ENCODE peak calls at places on chromosomes 11 and 22, in ten cellular contexts. One of them, this sample, is unnamed.

GRCh38 chr11:75538150-75538942 is 12.6 kb upstream of the GDPD5 start:
- DNase-seq in bronchial epithelial cell: peak
- DNase-seq in upper lobe of right lung: no peak
- DNase-seq in ascending aorta: no peak
- DNase-seq in A549: no peak
- DNase-seq in HL-60: no peak
- DNase-seq in heart left ventricle: no peak
- DNase-seq in stomach: no peak
- DNase-seq in gastrocnemius medialis: no peak
- DNase-seq in brain microvascular endothelial cell: no peak
- DNase-seq in this sample: no peak

GRCh38 chr11:47177229-47177845 is 658 bp upstream of the ARFGAP2 start:
- DNase-seq in bronchial epithelial cell: peak
- DNase-seq in upper lobe of right lung: no peak
- DNase-seq in ascending aorta: peak
- DNase-seq in A549: peak
- DNase-seq in HL-60: peak
- DNase-seq in heart left ventricle: peak
- DNase-seq in stomach: peak
- DNase-seq in gastrocnemius medialis: peak
- DNase-seq in brain microvascular endothelial cell: peak
- DNase-seq in this sample: peak

GRCh38 chr11:85758026-85758425 is 52.9 kb downstream of the SYTL2 start:
- DNase-seq in bronchial epithelial cell: no peak
- DNase-seq in upper lobe of right lung: no peak
- DNase-seq in ascending aorta: no peak
- DNase-seq in A549: no peak
- DNase-seq in HL-60: no peak
- DNase-seq in heart left ventricle: no peak
- DNase-seq in stomach: no peak
- DNase-seq in gastrocnemius medialis: no peak
- DNase-seq in brain microvascular endothelial cell: no peak
- DNase-seq in this sample: no peak

GRCh38 chr11:121575250-121575962 is 122.6 kb upstream of the SORL1-AS1 start:
- DNase-seq in bronchial epithelial cell: no peak
- DNase-seq in upper lobe of right lung: peak
- DNase-seq in ascending aorta: peak
- DNase-seq in A549: no peak
- DNase-seq in HL-60: peak
- DNase-seq in heart left ventricle: peak
- DNase-seq in stomach: peak
- DNase-seq in gastrocnemius medialis: peak
- DNase-seq in brain microvascular endothelial cell: peak
- DNase-seq in this sample: peak

GRCh38 chr11:4156571-4156970 is 62.0 kb downstream of the RRM1 start:
- DNase-seq in bronchial epithelial cell: no peak
- DNase-seq in upper lobe of right lung: no peak
- DNase-seq in ascending aorta: no peak
- DNase-seq in A549: no peak
- DNase-seq in HL-60: no peak
- DNase-seq in heart left ventricle: no peak
- DNase-seq in stomach: no peak
- DNase-seq in gastrocnemius medialis: no peak
- DNase-seq in brain microvascular endothelial cell: no peak
- DNase-seq in this sample: no peak

GRCh38 chr22:35611200-35611890 is 5.8 kb downstream of the MB start:
- DNase-seq in bronchial epithelial cell: no peak
- DNase-seq in upper lobe of right lung: no peak
- DNase-seq in ascending aorta: no peak
- DNase-seq in A549: no peak
- DNase-seq in HL-60: no peak
- DNase-seq in heart left ventricle: no peak
- DNase-seq in stomach: no peak
- DNase-seq in gastrocnemius medialis: no peak
- DNase-seq in brain microvascular endothelial cell: no peak
- DNase-seq in this sample: no peak

GRCh38 chr11:33324211-33324985 is 67.2 kb downstream of the HIPK3 start:
- DNase-seq in bronchial epithelial cell: no peak
- DNase-seq in upper lobe of right lung: no peak
- DNase-seq in ascending aorta: no peak
- DNase-seq in A549: no peak
- DNase-seq in HL-60: no peak
- DNase-seq in heart left ventricle: no peak
- DNase-seq in stomach: no peak
- DNase-seq in gastrocnemius medialis: no peak
- DNase-seq in brain microvascular endothelial cell: no peak
- DNase-seq in this sample: no peak

GRCh38 chr22:28116261-28116673 is 197.2 kb upstream of the PITPNB start:
- DNase-seq in bronchial epithelial cell: peak
- DNase-seq in upper lobe of right lung: no peak
- DNase-seq in ascending aorta: peak
- DNase-seq in A549: peak
- DNase-seq in HL-60: no peak
- DNase-seq in heart left ventricle: peak
- DNase-seq in stomach: no peak
- DNase-seq in gastrocnemius medialis: peak
- DNase-seq in brain microvascular endothelial cell: peak
- DNase-seq in this sample: peak

GRCh38 chr22:24434472-24435322 is 7.3 kb downstream of the ADORA2A start:
- DNase-seq in bronchial epithelial cell: no peak
- DNase-seq in upper lobe of right lung: peak
- DNase-seq in ascending aorta: no peak
- DNase-seq in A549: no peak
- DNase-seq in HL-60: peak
- DNase-seq in heart left ventricle: peak
- DNase-seq in stomach: peak
- DNase-seq in gastrocnemius medialis: peak
- DNase-seq in brain microvascular endothelial cell: peak
- DNase-seq in this sample: no peak

GRCh38 chr11:2212411-2213251 is 41.0 kb upstream of the TH start:
- DNase-seq in bronchial epithelial cell: no peak
- DNase-seq in upper lobe of right lung: peak
- DNase-seq in ascending aorta: peak
- DNase-seq in A549: no peak
- DNase-seq in HL-60: no peak
- DNase-seq in heart left ventricle: no peak
- DNase-seq in stomach: peak
- DNase-seq in gastrocnemius medialis: no peak
- DNase-seq in brain microvascular endothelial cell: no peak
- DNase-seq in this sample: no peak

GRCh38 chr11:121557348-121557747 is 104.6 kb upstream of the SORL1-AS1 start:
- DNase-seq in bronchial epithelial cell: no peak
- DNase-seq in upper lobe of right lung: no peak
- DNase-seq in ascending aorta: no peak
- DNase-seq in A549: no peak
- DNase-seq in HL-60: no peak
- DNase-seq in heart left ventricle: no peak
- DNase-seq in stomach: no peak
- DNase-seq in gastrocnemius medialis: no peak
- DNase-seq in brain microvascular endothelial cell: no peak
- DNase-seq in this sample: peak

GRCh38 chr11:15816996-15817395 is 539.4 kb downstream of the SOX6 start:
- DNase-seq in bronchial epithelial cell: peak
- DNase-seq in upper lobe of right lung: no peak
- DNase-seq in ascending aorta: no peak
- DNase-seq in A549: no peak
- DNase-seq in HL-60: no peak
- DNase-seq in heart left ventricle: no peak
- DNase-seq in stomach: no peak
- DNase-seq in gastrocnemius medialis: no peak
- DNase-seq in brain microvascular endothelial cell: peak
- DNase-seq in this sample: peak

GRCh38 chr11:120239713-120240640 is at the start of gene POU2F3:
- DNase-seq in bronchial epithelial cell: no peak
- DNase-seq in upper lobe of right lung: peak
- DNase-seq in ascending aorta: no peak
- DNase-seq in A549: no peak
- DNase-seq in HL-60: no peak
- DNase-seq in heart left ventricle: no peak
- DNase-seq in stomach: peak
- DNase-seq in gastrocnemius medialis: no peak
- DNase-seq in brain microvascular endothelial cell: no peak
- DNase-seq in this sample: no peak
- TF ChIP-seq CTCF in bronchial epithelial cell: peak
- TF ChIP-seq CTCF in upper lobe of right lung: no peak
- TF ChIP-seq CTCF in ascending aorta: no peak
- TF ChIP-seq CTCF in A549: no peak
- TF ChIP-seq CTCF in HL-60: no peak
- TF ChIP-seq CTCF in heart left ventricle: no peak
- TF ChIP-seq CTCF in stomach: no peak
- TF ChIP-seq CTCF in gastrocnemius medialis: no peak
- TF ChIP-seq CTCF in brain microvascular endothelial cell: peak
- TF ChIP-seq CTCF in this sample: peak

GRCh38 chr11:65639623-65640482 is 2.0 kb downstream of the SIPA1 start:
- DNase-seq in bronchial epithelial cell: no peak
- DNase-seq in upper lobe of right lung: no peak
- DNase-seq in ascending aorta: no peak
- DNase-seq in A549: no peak
- DNase-seq in HL-60: peak
- DNase-seq in heart left ventricle: peak
- DNase-seq in stomach: no peak
- DNase-seq in gastrocnemius medialis: peak
- DNase-seq in brain microvascular endothelial cell: no peak
- DNase-seq in this sample: no peak
- H3K4me3 ChIP-seq in bronchial epithelial cell: no peak
- H3K4me3 ChIP-seq in upper lobe of right lung: peak
- H3K4me3 ChIP-seq in ascending aorta: peak
- H3K4me3 ChIP-seq in A549: no peak
- H3K4me3 ChIP-seq in HL-60: peak
- H3K4me3 ChIP-seq in heart left ventricle: peak
- H3K4me3 ChIP-seq in stomach: peak
- H3K4me3 ChIP-seq in gastrocnemius medialis: peak
- H3K4me3 ChIP-seq in brain microvascular endothelial cell: no peak
- H3K4me3 ChIP-seq in this sample: no peak

GRCh38 chr11:68271023-68271780 is 571 bp downstream of the C11orf24 start:
- DNase-seq in bronchial epithelial cell: peak
- DNase-seq in upper lobe of right lung: no peak
- DNase-seq in ascending aorta: peak
- DNase-seq in A549: peak
- DNase-seq in HL-60: peak
- DNase-seq in heart left ventricle: peak
- DNase-seq in stomach: peak
- DNase-seq in gastrocnemius medialis: peak
- DNase-seq in brain microvascular endothelial cell: peak
- DNase-seq in this sample: peak
- TF ChIP-seq CTCF in bronchial epithelial cell: peak
- TF ChIP-seq CTCF in upper lobe of right lung: peak
- TF ChIP-seq CTCF in ascending aorta: peak
- TF ChIP-seq CTCF in A549: peak
- TF ChIP-seq CTCF in HL-60: peak
- TF ChIP-seq CTCF in heart left ventricle: peak
- TF ChIP-seq CTCF in stomach: peak
- TF ChIP-seq CTCF in gastrocnemius medialis: peak
- TF ChIP-seq CTCF in brain microvascular endothelial cell: peak
- TF ChIP-seq CTCF in this sample: peak

GRCh38 chr11:45885921-45886721 is 670 bp downstream of the MAPK8IP1 start:
- DNase-seq in bronchial epithelial cell: no peak
- DNase-seq in upper lobe of right lung: no peak
- DNase-seq in ascending aorta: no peak
- DNase-seq in A549: no peak
- DNase-seq in HL-60: no peak
- DNase-seq in heart left ventricle: no peak
- DNase-seq in stomach: no peak
- DNase-seq in gastrocnemius medialis: no peak
- DNase-seq in brain microvascular endothelial cell: no peak
- DNase-seq in this sample: no peak
- H3K4me3 ChIP-seq in bronchial epithelial cell: peak
- H3K4me3 ChIP-seq in upper lobe of right lung: peak
- H3K4me3 ChIP-seq in ascending aorta: peak
- H3K4me3 ChIP-seq in A549: peak
- H3K4me3 ChIP-seq in HL-60: peak
- H3K4me3 ChIP-seq in heart left ventricle: peak
- H3K4me3 ChIP-seq in stomach: peak
- H3K4me3 ChIP-seq in gastrocnemius medialis: peak
- H3K4me3 ChIP-seq in brain microvascular endothelial cell: peak
- H3K4me3 ChIP-seq in this sample: peak

GRCh38 chr11:133529807-133530500 is 2.3 kb downstream of the OPCML start:
- DNase-seq in bronchial epithelial cell: no peak
- DNase-seq in upper lobe of right lung: no peak
- DNase-seq in ascending aorta: no peak
- DNase-seq in A549: no peak
- DNase-seq in HL-60: no peak
- DNase-seq in heart left ventricle: no peak
- DNase-seq in stomach: no peak
- DNase-seq in gastrocnemius medialis: no peak
- DNase-seq in brain microvascular endothelial cell: no peak
- DNase-seq in this sample: no peak

GRCh38 chr11:133531450-133531849 is 851 bp downstream of the OPCML start:
- DNase-seq in bronchial epithelial cell: no peak
- DNase-seq in upper lobe of right lung: no peak
- DNase-seq in ascending aorta: no peak
- DNase-seq in A549: no peak
- DNase-seq in HL-60: no peak
- DNase-seq in heart left ventricle: no peak
- DNase-seq in stomach: no peak
- DNase-seq in gastrocnemius medialis: no peak
- DNase-seq in brain microvascular endothelial cell: no peak
- DNase-seq in this sample: no peak

GRCh38 chr11:133533205-133533604 is 904 bp upstream of the OPCML start:
- DNase-seq in bronchial epithelial cell: no peak
- DNase-seq in upper lobe of right lung: no peak
- DNase-seq in ascending aorta: no peak
- DNase-seq in A549: no peak
- DNase-seq in HL-60: no peak
- DNase-seq in heart left ventricle: no peak
- DNase-seq in stomach: no peak
- DNase-seq in gastrocnemius medialis: no peak
- DNase-seq in brain microvascular endothelial cell: no peak
- DNase-seq in this sample: no peak

GRCh38 chr11:133531971-133532651 is at the start of gene OPCML:
- DNase-seq in bronchial epithelial cell: no peak
- DNase-seq in upper lobe of right lung: no peak
- DNase-seq in ascending aorta: no peak
- DNase-seq in A549: no peak
- DNase-seq in HL-60: no peak
- DNase-seq in heart left ventricle: no peak
- DNase-seq in stomach: no peak
- DNase-seq in gastrocnemius medialis: no peak
- DNase-seq in brain microvascular endothelial cell: no peak
- DNase-seq in this sample: no peak

GRCh38 chr11:133530501-133530835 is 1.8 kb downstream of the OPCML start:
- DNase-seq in bronchial epithelial cell: no peak
- DNase-seq in upper lobe of right lung: no peak
- DNase-seq in ascending aorta: no peak
- DNase-seq in A549: no peak
- DNase-seq in HL-60: no peak
- DNase-seq in heart left ventricle: no peak
- DNase-seq in stomach: no peak
- DNase-seq in gastrocnemius medialis: no peak
- DNase-seq in brain microvascular endothelial cell: no peak
- DNase-seq in this sample: no peak
- TF ChIP-seq CTCF in bronchial epithelial cell: no peak
- TF ChIP-seq CTCF in upper lobe of right lung: no peak
- TF ChIP-seq CTCF in ascending aorta: no peak
- TF ChIP-seq CTCF in A549: no peak
- TF ChIP-seq CTCF in HL-60: no peak
- TF ChIP-seq CTCF in heart left ventricle: no peak
- TF ChIP-seq CTCF in stomach: no peak
- TF ChIP-seq CTCF in gastrocnemius medialis: no peak
- TF ChIP-seq CTCF in brain microvascular endothelial cell: no peak
- TF ChIP-seq CTCF in this sample: no peak

GRCh38 chr22:39467390-39467901 is 10.6 kb downstream of the MGAT3 start:
- DNase-seq in bronchial epithelial cell: no peak
- DNase-seq in upper lobe of right lung: no peak
- DNase-seq in ascending aorta: no peak
- DNase-seq in A549: no peak
- DNase-seq in HL-60: no peak
- DNase-seq in heart left ventricle: no peak
- DNase-seq in stomach: no peak
- DNase-seq in gastrocnemius medialis: no peak
- DNase-seq in brain microvascular endothelial cell: no peak
- DNase-seq in this sample: no peak
- H3K4me3 ChIP-seq in bronchial epithelial cell: no peak
- H3K4me3 ChIP-seq in upper lobe of right lung: no peak
- H3K4me3 ChIP-seq in ascending aorta: no peak
- H3K4me3 ChIP-seq in A549: no peak
- H3K4me3 ChIP-seq in HL-60: no peak
- H3K4me3 ChIP-seq in heart left ventricle: no peak
- H3K4me3 ChIP-seq in stomach: no peak
- H3K4me3 ChIP-seq in gastrocnemius medialis: no peak
- H3K4me3 ChIP-seq in brain microvascular endothelial cell: no peak
- H3K4me3 ChIP-seq in this sample: no peak

This sample was measured in astrocyte of the spinal cord.